ENCODE peak calls at places on chromosomes 4 and X, in four cellular contexts. I, N, U and V are unnamed samples.

GRCh38 chrX:110175146-110175545 is 142.7 kb downstream of the AMMECR1 start:
- DNase-seq in I (no peak), N (no peak), U (no peak), V (no peak)

GRCh38 chr4:186808635-186809018 is 85.0 kb upstream of the FAT1 start:
- DNase-seq in I (no peak), N (no peak), U (no peak), V (peak)

GRCh38 chr4:1082215-1083182 is 30.9 kb downstream of the RNF212 start:
- DNase-seq in I (no peak), N (peak), U (peak), V (peak)

GRCh38 chrX:124507276-124507675 is 160.9 kb downstream of the SH2D1A start:
- DNase-seq in I (no peak), N (no peak), U (peak), V (no peak)

GRCh38 chr4:46934731-46935130 is 25.7 kb upstream of the COX7B2 start:
- DNase-seq in I (no peak), N (no peak), U (no peak), V (no peak)

GRCh38 chr4:158094413-158095110 is 78.3 kb downstream of the GASK1B start:
- DNase-seq in I (peak), N (no peak), U (peak), V (peak)

GRCh38 chr4:177483271-177483670 is 41.0 kb upstream of the AGA start:
- DNase-seq in I (no peak), N (no peak), U (peak), V (no peak)

GRCh38 chr4:163673848-163674702 is 179.6 kb downstream of the TMA16 start:
- DNase-seq in I (no peak), N (no peak), U (no peak), V (no peak)

GRCh38 chr4:1490906-1491629 is 84.8 kb upstream of the NKX1-1 start:
- DNase-seq in I (no peak), N (no peak), U (no peak), V (no peak)

GRCh38 chr4:52126946-52127345 is 75.8 kb downstream of the SPATA18 start:
- DNase-seq in I (no peak), N (no peak), U (peak), V (no peak)

GRCh38 chr4:23728393-23728792 is 161.5 kb downstream of the PPARGC1A start:
- DNase-seq in I (no peak), N (no peak), U (peak), V (no peak)

GRCh38 chr4:152537881-152538280 is 2.0 kb upstream of the FBXW7 start:
- DNase-seq in I (no peak), N (no peak), U (no peak), V (no peak)

GRCh38 chr4:182141046-182141445 is 102.2 kb upstream of the TENM3 start:
- DNase-seq in I (no peak), N (no peak), U (no peak), V (no peak)

GRCh38 chrX:135974279-135974856 is 580 bp upstream of the MMGT1 start:
- DNase-seq in I (peak), N (peak), U (no peak), V (peak)

GRCh38 chr4:140125374-140125773 is 28.6 kb downstream of the MAML3 start:
- DNase-seq in I (no peak), N (no peak), U (peak), V (no peak)

GRCh38 chr4:19348746-19349145 is 903.0 kb upstream of the SLIT2 start:
- DNase-seq in I (no peak), N (no peak), U (no peak), V (no peak)

GRCh38 chr4:169900241-169900845 is 125.9 kb downstream of the MFAP3L start:
- DNase-seq in I (no peak), N (no peak), U (peak), V (no peak)

GRCh38 chrX:22155126-22155525 is 117.6 kb upstream of the CBLL2 start:
- DNase-seq in I (no peak), N (no peak), U (no peak), V (no peak)

GRCh38 chrX:43949669-43950068 is 23.5 kb downstream of the NDP start:
- DNase-seq in I (peak), N (no peak), U (peak), V (no peak)

GRCh38 chrX:49273181-49273727 is 3.7 kb downstream of the PPP1R3F start:
- DNase-seq in I (no peak), N (peak), U (no peak), V (no peak)

GRCh38 chr4:82711158-82711785 is 87.3 kb downstream of the SCD5 start:
- DNase-seq in I (no peak), N (no peak), U (no peak), V (no peak)

GRCh38 chr4:52783069-52783468 is 31.8 kb upstream of the ERVMER34-1 start:
- DNase-seq in I (no peak), N (no peak), U (no peak), V (no peak)

GRCh38 chr4:16583764-16584163 is 314.7 kb downstream of the LDB2 start:
- DNase-seq in I (no peak), N (no peak), U (peak), V (no peak)

GRCh38 chr4:145299380-145300076 is 119.1 kb upstream of the OTUD4 start:
- DNase-seq in I (no peak), N (no peak), U (peak), V (peak)

GRCh38 chrX:17294561-17294960 is 80.4 kb upstream of the NHS start:
- DNase-seq in I (no peak), N (no peak), U (no peak), V (no peak)

GRCh38 chr4:37812713-37813112 is 13.8 kb upstream of the PGM2 start:
- DNase-seq in I (no peak), N (no peak), U (peak), V (no peak)

GRCh38 chr4:10023050-10023419 is 1.7 kb upstream of the SLC2A9 start:
- DNase-seq in I (no peak), N (no peak), U (no peak), V (no peak)

GRCh38 chrX:154733072-154733425 is 17.8 kb downstream of the GAB3 start:
- DNase-seq in I (no peak), N (no peak), U (no peak), V (no peak)

GRCh38 chr4:118331352-118331751 is 21.5 kb downstream of the PRSS12 start:
- DNase-seq in I (no peak), N (no peak), U (no peak), V (no peak)

GRCh38 chr4:72924814-72925213 is 144.7 kb downstream of the COX18 start:
- DNase-seq in I (no peak), N (no peak), U (no peak), V (no peak)

GRCh38 chr4:13484749-13485345 is 707 bp upstream of the RAB28 start:
- DNase-seq in I (no peak), N (no peak), U (no peak), V (no peak)

GRCh38 chrX:47175588-47175980 is 18.0 kb upstream of the UBA1 start:
- DNase-seq in I (no peak), N (peak), U (no peak), V (no peak)

GRCh38 chrX:67544281-67544680 is 460 bp downstream of the AR start:
- DNase-seq in I (no peak), N (no peak), U (no peak), V (no peak)

GRCh38 chr4:181595711-181596110 is 647.5 kb upstream of the TENM3 start:
- DNase-seq in I (no peak), N (no peak), U (no peak), V (no peak)

GRCh38 chrX:72100824-72101351 is 30.8 kb downstream of the RTL5 start:
- DNase-seq in I (no peak), N (no peak), U (no peak), V (no peak)

GRCh38 chr4:121786221-121786620 is 14.9 kb upstream of the EXOSC9 start:
- DNase-seq in I (no peak), N (no peak), U (no peak), V (no peak)

GRCh38 chrX:149497626-149498025 is 7.5 kb downstream of the IDS start:
- DNase-seq in I (no peak), N (no peak), U (peak), V (no peak)

GRCh38 chr4:150583287-150584197 is 1.6 kb downstream of the MAB21L2 start:
- DNase-seq in I (no peak), N (peak), U (no peak), V (no peak)

GRCh38 chr4:139734201-139734874 is 68.7 kb downstream of the MGST2 start:
- DNase-seq in I (no peak), N (no peak), U (no peak), V (no peak)

GRCh38 chrX:118627084-118627758 is 100.2 kb upstream of the IL13RA1 start:
- DNase-seq in I (no peak), N (no peak), U (no peak), V (no peak)